ENCODE peak calls at places on chromosomes 2 and 18, in four cellular contexts. Y is thyroid gland, D is adrenal gland, W is Peyer's patch. A is an unnamed sample.

GRCh38 chr18:50644807-50645206 is 84.9 kb downstream of the MAPK4 start:
- DNase-seq in W (no peak), Y (no peak), D (no peak), A (no peak)

GRCh38 chr18:37425182-37425581 is 140.4 kb downstream of the CELF4 start:
- DNase-seq in W (no peak), D (no peak), Y (no peak), A (no peak)

GRCh38 chr2:12543452-12544220 is 173.1 kb upstream of the TRIB2 start:
- DNase-seq in Y (peak; percentile 41), D (no peak), W (no peak), A (no peak)

GRCh38 chr2:237594514-237594871 is 4.0 kb upstream of the RAB17 start:
- DNase-seq in D (no peak), W (no peak), Y (peak; percentile 70), A (no peak)

GRCh38 chr2:203713381-203713780 is 6.9 kb downstream of the CD28 start:
- DNase-seq in W (no peak), Y (no peak), D (no peak), A (no peak)

GRCh38 chr2:239305222-239305575 is 95.6 kb downstream of the HDAC4 start:
- DNase-seq in W (peak; percentile 42), D (no peak), Y (no peak), A (peak; percentile 36)

GRCh38 chr2:7725132-7725849 is 808.1 kb downstream of the RNF144A start:
- DNase-seq in W (no peak), D (no peak), Y (no peak), A (peak; percentile 22)

GRCh38 chr18:13289501-13290205 is 71.1 kb downstream of the LDLRAD4 start:
- DNase-seq in W (no peak), D (no peak), Y (no peak), A (no peak)

GRCh38 chr18:3340015-3340681 is 78.2 kb downstream of the MYL12B start:
- DNase-seq in W (no peak), D (no peak), Y (no peak), A (no peak)

GRCh38 chr18:7575465-7576026 is 8.4 kb downstream of the PTPRM start:
- DNase-seq in D (no peak), Y (no peak), W (no peak), A (no peak)

GRCh38 chr2:86441789-86442641 is 844 bp downstream of the KDM3A start:
- DNase-seq in D (peak; percentile 61), W (peak; percentile 72), Y (peak; percentile 58), A (peak; percentile 65)

GRCh38 chr2:236178921-236179652 is 10.9 kb upstream of the GBX2 start:
- DNase-seq in D (no peak), W (no peak), Y (no peak), A (no peak)
- H3K4me1 ChIP-seq in D (peaks cover 5% of the 10 kb centered on the region), W (no peaks in the 10 kb centered on the region), Y (peaks cover 4% of the 10 kb centered on the region), A (peaks cover 3% of the 10 kb centered on the region)

GRCh38 chr2:9630750-9631483 is at the start of gene YWHAQ:
- DNase-seq in Y (peak; percentile 99), W (peak; percentile 97), D (peak; percentile 98), A (peak; percentile 100)
- TF ChIP-seq POLR2A in Y (peak; percentile 96), W (peak; percentile 89), D (peak; percentile 92), A (peak; percentile 94)

DNA sequence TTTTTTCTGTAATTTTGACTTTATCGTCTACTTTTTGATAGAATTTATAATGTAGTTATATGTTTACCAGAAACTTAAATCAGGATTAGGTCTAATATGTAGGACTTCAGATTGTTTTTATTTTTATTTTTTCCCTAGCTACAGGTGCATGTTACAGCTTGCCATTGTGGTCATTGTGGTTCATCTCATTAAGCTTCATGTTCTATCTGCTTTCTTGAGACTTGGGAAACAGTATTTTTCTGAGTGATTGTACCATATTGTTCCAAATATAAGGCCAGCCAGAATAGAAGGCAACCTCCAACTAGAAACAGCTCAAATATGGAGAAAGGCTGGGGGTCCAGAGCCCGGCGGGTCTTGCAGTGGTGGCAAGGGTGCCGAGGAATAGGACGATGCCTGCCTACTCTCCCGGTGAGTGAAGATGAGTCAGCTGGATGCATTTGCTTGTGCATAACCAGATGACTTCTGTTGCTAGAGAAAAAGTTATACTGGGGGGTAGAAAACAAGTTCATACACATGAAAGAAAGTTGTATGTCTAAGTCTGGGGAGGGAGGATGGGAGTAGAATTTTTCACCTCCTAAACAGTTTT is 188.4 kb downstream of the CCDC85A start:
- DNase-seq in D (no peak), Y (no peak), W (no peak), A (no peak)
- H3K4me1 ChIP-seq in D (no peaks in the 10 kb centered on the region), Y (peaks cover 5% of the 10 kb centered on the region), W (no peaks in the 10 kb centered on the region), A (no peaks in the 10 kb centered on the region)

GRCh38 chr2:68971591-68972231 is 2.7 kb upstream of the GKN1 start:
- DNase-seq in W (no peak), D (no peak), Y (no peak), A (no peak)
- TF ChIP-seq POLR2A in W (no peak), D (no peak), Y (no peak), A (no peak)

GRCh38 chr2:9657083-9657482 is 26.3 kb upstream of the YWHAQ start:
- DNase-seq in D (no peak), W (no peak), Y (no peak), A (no peak)
- H3K4me1 ChIP-seq in D (no peaks in the 10 kb centered on the region), W (no peaks in the 10 kb centered on the region), Y (no peaks in the 10 kb centered on the region), A (peaks cover 8% of the 10 kb centered on the region)

DNA sequence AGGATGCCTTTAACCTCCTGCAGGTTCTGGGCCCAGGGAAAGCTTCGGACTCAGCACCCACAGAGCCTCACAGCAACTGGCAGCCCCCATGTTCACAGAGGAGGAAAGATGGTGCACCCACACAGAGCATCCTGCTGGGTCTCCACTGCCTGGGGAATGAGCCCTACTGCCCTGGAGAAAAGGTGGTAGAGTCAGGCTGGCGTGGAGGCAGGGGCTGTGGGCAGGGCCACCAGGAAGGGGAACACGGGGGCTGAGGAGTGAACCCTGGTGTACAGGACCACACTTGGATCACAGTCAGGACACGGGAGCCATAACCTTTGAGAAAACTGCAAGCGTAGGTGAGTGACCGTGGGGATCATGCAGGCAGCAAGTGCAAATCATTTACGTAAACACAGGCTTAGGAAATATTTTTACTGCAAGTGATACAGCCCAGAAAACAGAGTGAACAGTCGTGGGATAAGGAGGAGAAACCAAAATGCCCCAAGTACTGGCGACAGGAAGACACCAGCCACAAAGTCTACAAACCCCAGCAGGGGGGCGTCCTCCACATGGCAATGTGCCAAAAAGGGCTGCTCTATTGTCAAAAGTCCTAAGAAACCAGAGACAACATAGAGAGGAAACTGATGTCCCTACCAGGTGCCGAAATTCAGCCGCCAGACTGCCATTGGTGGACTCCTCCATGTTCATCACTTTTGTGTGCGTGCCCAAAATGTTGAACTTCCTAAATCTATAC is 27.6 kb downstream of the STAT1 start:
- DNase-seq in Y (no peak), W (no peak), D (no peak), A (no peak)
- TF ChIP-seq POLR2A in Y (no peak), W (no peak), D (no peak), A (no peak)

GRCh38 chr2:85247591-85247990 is 80.2 kb downstream of the TGOLN2 start:
- DNase-seq in Y (no peak), D (no peak), W (no peak), A (no peak)
- H3K4me1 ChIP-seq in Y (peaks cover 55% of the 10 kb centered on the region), D (no peaks in the 10 kb centered on the region), W (no peaks in the 10 kb centered on the region), A (peaks cover 15% of the 10 kb centered on the region)

A was measured in ovary.